ENCODE peak calls at places on chromosome 17, in nine cellular contexts. One of them, this sample, is unnamed.
A peak's percentile ranks its signal among the peaks of the same experiment; 100 is the strongest.

GRCh38 chr17:78237403-78238012 is 6.1 kb downstream of the TMEM235 start:
- DNase-seq in cardiac muscle cell: no peak
- DNase-seq in ovary: peak; percentile 67
- DNase-seq in AG04449: no peak
- DNase-seq in adrenal gland: no peak
- DNase-seq in mucosa of descending colon: no peak
- DNase-seq in body of pancreas: no peak
- DNase-seq in GM12878: no peak
- DNase-seq in colonic mucosa: no peak
- DNase-seq in this sample: no peak

GRCh38 chr17:75263051-75263450 is 1.4 kb downstream of the MRPS7 start:
- DNase-seq in cardiac muscle cell: no peak
- DNase-seq in ovary: no peak
- DNase-seq in AG04449: no peak
- DNase-seq in adrenal gland: no peak
- DNase-seq in mucosa of descending colon: no peak
- DNase-seq in body of pancreas: no peak
- DNase-seq in GM12878: no peak
- DNase-seq in colonic mucosa: no peak
- DNase-seq in this sample: no peak

GRCh38 chr17:6437466-6437865 is 2.5 kb upstream of the AIPL1 start:
- DNase-seq in cardiac muscle cell: no peak
- DNase-seq in ovary: no peak
- DNase-seq in AG04449: no peak
- DNase-seq in adrenal gland: no peak
- DNase-seq in mucosa of descending colon: no peak
- DNase-seq in body of pancreas: no peak
- DNase-seq in GM12878: no peak
- DNase-seq in colonic mucosa: no peak
- DNase-seq in this sample: no peak

GRCh38 chr17:6290488-6291196 is 144.3 kb downstream of the AIPL1 start:
- DNase-seq in cardiac muscle cell: no peak
- DNase-seq in ovary: no peak
- DNase-seq in AG04449: no peak
- DNase-seq in adrenal gland: no peak
- DNase-seq in mucosa of descending colon: no peak
- DNase-seq in body of pancreas: no peak
- DNase-seq in GM12878: no peak
- DNase-seq in colonic mucosa: no peak
- DNase-seq in this sample: no peak

GRCh38 chr17:78541488-78542237 is 35.5 kb downstream of the DNAH17 start:
- DNase-seq in cardiac muscle cell: no peak
- DNase-seq in ovary: no peak
- DNase-seq in AG04449: no peak
- DNase-seq in adrenal gland: no peak
- DNase-seq in mucosa of descending colon: no peak
- DNase-seq in body of pancreas: no peak
- DNase-seq in GM12878: no peak
- DNase-seq in colonic mucosa: no peak
- DNase-seq in this sample: peak; percentile 11

GRCh38 chr17:50352072-50352692 is 6.3 kb downstream of the XYLT2 start:
- DNase-seq in cardiac muscle cell: no peak
- DNase-seq in ovary: peak; percentile 42
- DNase-seq in AG04449: no peak
- DNase-seq in adrenal gland: peak; percentile 33
- DNase-seq in mucosa of descending colon: peak; percentile 12
- DNase-seq in body of pancreas: peak; percentile 49
- DNase-seq in GM12878: no peak
- DNase-seq in colonic mucosa: no peak
- DNase-seq in this sample: no peak

GRCh38 chr17:48981927-48982539 is 13.6 kb upstream of the GIP start:
- DNase-seq in cardiac muscle cell: no peak
- DNase-seq in ovary: no peak
- DNase-seq in AG04449: no peak
- DNase-seq in adrenal gland: no peak
- DNase-seq in mucosa of descending colon: no peak
- DNase-seq in body of pancreas: no peak
- DNase-seq in GM12878: no peak
- DNase-seq in colonic mucosa: no peak
- DNase-seq in this sample: no peak

GRCh38 chr17:10772425-10773380 is 31.2 kb downstream of the TMEM238L start:
- DNase-seq in cardiac muscle cell: peak; percentile 4
- DNase-seq in ovary: no peak
- DNase-seq in AG04449: no peak
- DNase-seq in adrenal gland: no peak
- DNase-seq in mucosa of descending colon: peak; percentile 74
- DNase-seq in body of pancreas: peak; percentile 77
- DNase-seq in GM12878: no peak
- DNase-seq in colonic mucosa: peak; percentile 97
- DNase-seq in this sample: peak; percentile 7

GRCh38 chr17:48542114-48542955 is 2.6 kb downstream of the HOXB2 start:
- DNase-seq in cardiac muscle cell: peak; percentile 60
- DNase-seq in ovary: no peak
- DNase-seq in AG04449: no peak
- DNase-seq in adrenal gland: no peak
- DNase-seq in mucosa of descending colon: no peak
- DNase-seq in body of pancreas: no peak
- DNase-seq in GM12878: no peak
- DNase-seq in colonic mucosa: no peak
- DNase-seq in this sample: peak; percentile 51

GRCh38 chr17:82349287-82349701 is 9.8 kb upstream of the TEX19 start:
- DNase-seq in cardiac muscle cell: peak; percentile 45
- DNase-seq in ovary: no peak
- DNase-seq in AG04449: no peak
- DNase-seq in adrenal gland: no peak
- DNase-seq in mucosa of descending colon: no peak
- DNase-seq in body of pancreas: no peak
- DNase-seq in GM12878: no peak
- DNase-seq in colonic mucosa: no peak
- DNase-seq in this sample: peak; percentile 23

GRCh38 chr17:29257756-29258155 is 11.1 kb downstream of the CRYBA1 start:
- DNase-seq in cardiac muscle cell: peak; percentile 68
- DNase-seq in ovary: no peak
- DNase-seq in AG04449: no peak
- DNase-seq in adrenal gland: no peak
- DNase-seq in mucosa of descending colon: no peak
- DNase-seq in body of pancreas: no peak
- DNase-seq in GM12878: no peak
- DNase-seq in colonic mucosa: no peak
- DNase-seq in this sample: peak; percentile 68
- H3K4me3 ChIP-seq in cardiac muscle cell: no peak overlapping the region
- H3K4me3 ChIP-seq in ovary: no peak overlapping the region
- H3K4me3 ChIP-seq in AG04449: no peak overlapping the region
- H3K4me3 ChIP-seq in adrenal gland: no peak overlapping the region
- H3K4me3 ChIP-seq in mucosa of descending colon: no peak overlapping the region
- H3K4me3 ChIP-seq in body of pancreas: no peak overlapping the region
- H3K4me3 ChIP-seq in GM12878: no peak overlapping the region
- H3K4me3 ChIP-seq in colonic mucosa: no peak overlapping the region
- H3K4me3 ChIP-seq in this sample: no peak overlapping the region

GRCh38 chr17:55728833-55729232 is 6.2 kb upstream of the TMEM100 start:
- DNase-seq in cardiac muscle cell: peak; percentile 34
- DNase-seq in ovary: no peak
- DNase-seq in AG04449: no peak
- DNase-seq in adrenal gland: no peak
- DNase-seq in mucosa of descending colon: no peak
- DNase-seq in body of pancreas: no peak
- DNase-seq in GM12878: no peak
- DNase-seq in colonic mucosa: no peak
- DNase-seq in this sample: no peak

GRCh38 chr17:55727920-55728319 is 5.3 kb upstream of the TMEM100 start:
- DNase-seq in cardiac muscle cell: no peak
- DNase-seq in ovary: no peak
- DNase-seq in AG04449: no peak
- DNase-seq in adrenal gland: no peak
- DNase-seq in mucosa of descending colon: no peak
- DNase-seq in body of pancreas: no peak
- DNase-seq in GM12878: no peak
- DNase-seq in colonic mucosa: no peak
- DNase-seq in this sample: no peak

GRCh38 chr17:55728361-55728760 is 5.7 kb upstream of the TMEM100 start:
- DNase-seq in cardiac muscle cell: no peak
- DNase-seq in ovary: no peak
- DNase-seq in AG04449: no peak
- DNase-seq in adrenal gland: no peak
- DNase-seq in mucosa of descending colon: no peak
- DNase-seq in body of pancreas: no peak
- DNase-seq in GM12878: no peak
- DNase-seq in colonic mucosa: no peak
- DNase-seq in this sample: no peak

GRCh38 chr17:55726440-55726839 is 3.8 kb upstream of the TMEM100 start:
- DNase-seq in cardiac muscle cell: peak; percentile 90
- DNase-seq in ovary: peak; percentile 54
- DNase-seq in AG04449: peak; percentile 82
- DNase-seq in adrenal gland: peak; percentile 39
- DNase-seq in mucosa of descending colon: no peak
- DNase-seq in body of pancreas: peak; percentile 19
- DNase-seq in GM12878: no peak
- DNase-seq in colonic mucosa: peak; percentile 33
- DNase-seq in this sample: peak; percentile 88

GRCh38 chr17:55727275-55727674 is 4.6 kb upstream of the TMEM100 start:
- DNase-seq in cardiac muscle cell: no peak
- DNase-seq in ovary: no peak
- DNase-seq in AG04449: no peak
- DNase-seq in adrenal gland: no peak
- DNase-seq in mucosa of descending colon: no peak
- DNase-seq in body of pancreas: no peak
- DNase-seq in GM12878: no peak
- DNase-seq in colonic mucosa: no peak
- DNase-seq in this sample: no peak
- TF ChIP-seq CTCF in cardiac muscle cell: no peak
- TF ChIP-seq CTCF in ovary: no peak
- TF ChIP-seq CTCF in AG04449: no peak
- TF ChIP-seq CTCF in adrenal gland: no peak
- TF ChIP-seq CTCF in mucosa of descending colon: no peak
- TF ChIP-seq CTCF in body of pancreas: no peak
- TF ChIP-seq CTCF in GM12878: no peak
- TF ChIP-seq CTCF in colonic mucosa: no peak
- TF ChIP-seq CTCF in this sample: no peak

GRCh38 chr17:76263896-76264295 is 1.3 kb upstream of the UBALD2 start:
- DNase-seq in cardiac muscle cell: no peak
- DNase-seq in ovary: no peak
- DNase-seq in AG04449: no peak
- DNase-seq in adrenal gland: no peak
- DNase-seq in mucosa of descending colon: peak; percentile 21
- DNase-seq in body of pancreas: no peak
- DNase-seq in GM12878: no peak
- DNase-seq in colonic mucosa: no peak
- DNase-seq in this sample: no peak
- H3K4me3 ChIP-seq in cardiac muscle cell: no peak overlapping the region
- H3K4me3 ChIP-seq in ovary: no peak overlapping the region
- H3K4me3 ChIP-seq in AG04449: no peak overlapping the region
- H3K4me3 ChIP-seq in adrenal gland: no peak overlapping the region
- H3K4me3 ChIP-seq in mucosa of descending colon: no peak overlapping the region
- H3K4me3 ChIP-seq in body of pancreas: no peak overlapping the region
- H3K4me3 ChIP-seq in GM12878: peak overlapping the region; percentile 64
- H3K4me3 ChIP-seq in colonic mucosa: no peak overlapping the region
- H3K4me3 ChIP-seq in this sample: no peak overlapping the region

DNA sequence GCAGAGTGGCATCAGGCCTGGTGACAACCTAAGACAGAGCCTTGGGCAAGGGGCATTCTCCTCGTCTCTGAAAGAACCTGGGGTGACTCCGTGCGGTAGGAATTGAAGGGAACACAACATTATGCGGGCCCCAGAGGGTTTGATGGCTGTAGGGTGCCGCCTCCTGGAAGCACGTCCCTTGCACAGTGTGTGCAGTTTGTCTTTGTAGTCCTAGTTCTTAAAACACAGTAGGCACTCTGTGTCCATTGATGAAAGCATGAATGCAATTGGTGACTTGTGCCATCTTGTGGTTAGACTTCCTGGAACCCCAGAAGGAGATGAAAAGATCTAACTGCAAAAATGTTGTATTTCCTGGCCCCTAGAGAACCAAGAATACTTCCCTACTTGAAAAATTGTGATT is 279.8 kb downstream of the UTP18 start:
- DNase-seq in cardiac muscle cell: no peak
- DNase-seq in ovary: no peak
- DNase-seq in AG04449: no peak
- DNase-seq in adrenal gland: no peak
- DNase-seq in mucosa of descending colon: no peak
- DNase-seq in body of pancreas: no peak
- DNase-seq in GM12878: no peak
- DNase-seq in colonic mucosa: no peak
- DNase-seq in this sample: no peak
- TF ChIP-seq CTCF in cardiac muscle cell: no peak
- TF ChIP-seq CTCF in ovary: no peak
- TF ChIP-seq CTCF in AG04449: no peak
- TF ChIP-seq CTCF in adrenal gland: no peak
- TF ChIP-seq CTCF in mucosa of descending colon: no peak
- TF ChIP-seq CTCF in body of pancreas: no peak
- TF ChIP-seq CTCF in GM12878: no peak
- TF ChIP-seq CTCF in colonic mucosa: no peak
- TF ChIP-seq CTCF in this sample: no peak

GRCh38 chr17:40535924-40536717 is 29.2 kb downstream of the CCR7 start:
- DNase-seq in cardiac muscle cell: peak; percentile 47
- DNase-seq in ovary: peak; percentile 61
- DNase-seq in AG04449: no peak
- DNase-seq in adrenal gland: no peak
- DNase-seq in mucosa of descending colon: peak; percentile 27
- DNase-seq in body of pancreas: no peak
- DNase-seq in GM12878: no peak
- DNase-seq in colonic mucosa: no peak
- DNase-seq in this sample: peak; percentile 65
- H3K4me3 ChIP-seq in cardiac muscle cell: no peak overlapping the region
- H3K4me3 ChIP-seq in ovary: no peak overlapping the region
- H3K4me3 ChIP-seq in AG04449: no peak overlapping the region
- H3K4me3 ChIP-seq in adrenal gland: no peak overlapping the region
- H3K4me3 ChIP-seq in mucosa of descending colon: no peak overlapping the region
- H3K4me3 ChIP-seq in body of pancreas: no peak overlapping the region
- H3K4me3 ChIP-seq in GM12878: no peak overlapping the region
- H3K4me3 ChIP-seq in colonic mucosa: no peak overlapping the region
- H3K4me3 ChIP-seq in this sample: no peak overlapping the region

DNA sequence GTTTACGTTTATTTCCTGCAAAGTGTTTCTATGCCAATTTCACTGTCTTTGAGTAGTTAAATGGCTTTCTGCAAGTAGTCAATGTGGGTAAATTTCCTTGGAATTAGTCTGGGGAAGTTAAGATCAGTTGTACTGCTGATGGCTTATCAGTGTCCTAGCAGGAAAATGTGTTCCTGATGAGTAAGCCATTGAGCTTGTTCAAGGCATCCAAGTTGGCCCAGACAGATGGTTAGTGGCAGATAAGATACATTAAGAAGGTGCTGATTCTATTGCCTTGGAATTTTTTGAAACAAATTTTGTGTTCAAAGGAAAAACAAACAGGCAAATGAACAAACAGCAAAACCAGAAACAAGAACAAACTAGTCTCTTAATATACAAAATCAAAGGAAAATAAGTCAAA is 258.4 kb downstream of the MAP2K6 start:
- DNase-seq in cardiac muscle cell: peak; percentile 61
- DNase-seq in ovary: no peak
- DNase-seq in AG04449: peak; percentile 52
- DNase-seq in adrenal gland: no peak
- DNase-seq in mucosa of descending colon: no peak
- DNase-seq in body of pancreas: no peak
- DNase-seq in GM12878: no peak
- DNase-seq in colonic mucosa: no peak
- DNase-seq in this sample: peak; percentile 59
- TF ChIP-seq CTCF in cardiac muscle cell: no peak
- TF ChIP-seq CTCF in ovary: no peak
- TF ChIP-seq CTCF in AG04449: no peak
- TF ChIP-seq CTCF in adrenal gland: no peak
- TF ChIP-seq CTCF in mucosa of descending colon: no peak
- TF ChIP-seq CTCF in body of pancreas: no peak
- TF ChIP-seq CTCF in GM12878: no peak
- TF ChIP-seq CTCF in colonic mucosa: no peak
- TF ChIP-seq CTCF in this sample: no peak

This sample was measured in fibroblast of pulmonary artery.